ENCODE peak calls at places on chromosomes 6 and 20, in six cellular contexts. T is HCT116, V is H9, S is endothelial cell of umbilical vein, C is Karpas-422, J is neural progenitor cell. K is an unnamed sample.

GRCh38 chr20:37711987-37712961 is 18.4 kb downstream of the CTNNBL1 start:
- DNase-seq in J (peak; percentile 18), C (no peak), S (peak; percentile 15), V (no peak), T (no peak), K (no peak)

GRCh38 chr20:4109587-4109986 is 94.2 kb upstream of the RNF24 start:
- DNase-seq in T (no peak), V (no peak), C (no peak), S (no peak), J (no peak), K (no peak)

GRCh38 chr6:45480697-45481415 is 103.1 kb upstream of the SUPT3H start:
- DNase-seq in C (no peak), J (no peak), T (no peak), S (no peak), V (no peak), K (no peak)

GRCh38 chr20:47451602-47451904 is 50.1 kb upstream of the NCOA3 start:
- DNase-seq in C (no peak), T (no peak), V (no peak), J (no peak), S (no peak), K (no peak)

GRCh38 chr20:34114809-34115208 is 2.8 kb upstream of the EIF2S2 start:
- DNase-seq in V (no peak), S (no peak), J (no peak), T (no peak), C (peak; percentile 34), K (no peak)

GRCh38 chr6:3403244-3404154 is 53.4 kb downstream of the SLC22A23 start:
- DNase-seq in S (peak; percentile 15), C (no peak), J (no peak), T (no peak), V (peak; percentile 43), K (peak; percentile 84)

GRCh38 chr6:52125139-52125538 is 37.7 kb upstream of the PKHD1 start:
- DNase-seq in V (no peak), J (no peak), T (no peak), C (no peak), S (no peak), K (no peak)

GRCh38 chr20:35395728-35396127 is 16.0 kb downstream of the UQCC1 start:
- DNase-seq in S (peak; percentile 48), V (no peak), J (no peak), T (no peak), C (no peak), K (no peak)

GRCh38 chr6:10163159-10163962 is 251.5 kb downstream of the TFAP2A start:
- DNase-seq in V (no peak), S (no peak), C (no peak), J (peak; percentile 21), T (no peak), K (peak; percentile 35)

GRCh38 chr6:15674690-15675386 is 12.0 kb upstream of the DTNBP1 start:
- DNase-seq in V (peak; percentile 42), T (no peak), J (no peak), S (no peak), C (no peak), K (no peak)

GRCh38 chr6:166601956-166602355 is 15.5 kb upstream of the RAMACL start:
- DNase-seq in V (no peak), S (no peak), J (no peak), T (no peak), C (no peak), K (no peak)
- H3K79me2 ChIP-seq in V (peaks cover 6% of the 10 kb centered on the region), S (peaks cover 22% of the 10 kb centered on the region), J (peaks cover 17% of the 10 kb centered on the region), T (no peaks in the 10 kb centered on the region), C (no peaks in the 10 kb centered on the region), K (peaks cover 69% of the 10 kb centered on the region)

GRCh38 chr6:14094721-14095120 is 22.9 kb upstream of the CD83 start:
- DNase-seq in S (no peak), T (no peak), C (no peak), J (no peak), V (no peak), K (no peak)

GRCh38 chr6:14091329-14091978 is 26.1 kb upstream of the CD83 start:
- DNase-seq in T (no peak), J (no peak), S (no peak), V (no peak), C (no peak), K (no peak)

GRCh38 chr6:14092301-14092700 is 25.3 kb upstream of the CD83 start:
- DNase-seq in V (no peak), J (no peak), C (no peak), T (no peak), S (no peak), K (no peak)

GRCh38 chr6:14092861-14093789 is 24.4 kb upstream of the CD83 start:
- DNase-seq in T (no peak), V (no peak), J (no peak), C (no peak), S (no peak), K (no peak)

DNA sequence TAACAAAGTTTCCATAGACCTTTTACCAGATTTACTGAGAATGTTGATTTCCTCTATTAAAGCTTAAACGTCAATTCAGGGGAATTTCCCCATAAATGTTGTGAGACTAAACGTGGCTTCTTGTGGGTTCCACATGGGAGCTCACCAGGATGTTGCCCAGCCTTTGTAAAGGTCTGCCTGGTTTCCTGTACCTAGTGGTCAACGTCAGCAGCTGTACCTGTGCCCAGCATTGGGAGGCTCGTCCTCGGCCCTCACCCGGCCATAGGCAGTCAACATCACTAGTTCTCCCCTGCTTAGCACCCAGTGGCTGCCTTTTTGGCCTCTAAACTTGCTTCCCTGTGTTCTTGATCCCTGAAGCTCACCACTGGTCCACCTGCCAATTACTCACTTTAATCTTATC is 22.1 kb upstream of the CD83 start:
- DNase-seq in T (no peak), S (no peak), C (no peak), V (no peak), J (no peak), K (no peak)
- H2AFZ ChIP-seq in T (no peak overlapping the region), S (no peak overlapping the region), C (no peak overlapping the region), V (no peak overlapping the region), J (no peak overlapping the region), K (no peak overlapping the region)

GRCh38 chr20:24673678-24674570 is 204.5 kb downstream of the SYNDIG1 start:
- DNase-seq in J (no peak), C (no peak), T (no peak), S (no peak), V (no peak), K (no peak)
- H3K4me2 ChIP-seq in J (no peak overlapping the region), C (no peak overlapping the region), T (peak overlapping the region; percentile 61), S (no peak overlapping the region), V (no peak overlapping the region), K (no peak overlapping the region)

DNA sequence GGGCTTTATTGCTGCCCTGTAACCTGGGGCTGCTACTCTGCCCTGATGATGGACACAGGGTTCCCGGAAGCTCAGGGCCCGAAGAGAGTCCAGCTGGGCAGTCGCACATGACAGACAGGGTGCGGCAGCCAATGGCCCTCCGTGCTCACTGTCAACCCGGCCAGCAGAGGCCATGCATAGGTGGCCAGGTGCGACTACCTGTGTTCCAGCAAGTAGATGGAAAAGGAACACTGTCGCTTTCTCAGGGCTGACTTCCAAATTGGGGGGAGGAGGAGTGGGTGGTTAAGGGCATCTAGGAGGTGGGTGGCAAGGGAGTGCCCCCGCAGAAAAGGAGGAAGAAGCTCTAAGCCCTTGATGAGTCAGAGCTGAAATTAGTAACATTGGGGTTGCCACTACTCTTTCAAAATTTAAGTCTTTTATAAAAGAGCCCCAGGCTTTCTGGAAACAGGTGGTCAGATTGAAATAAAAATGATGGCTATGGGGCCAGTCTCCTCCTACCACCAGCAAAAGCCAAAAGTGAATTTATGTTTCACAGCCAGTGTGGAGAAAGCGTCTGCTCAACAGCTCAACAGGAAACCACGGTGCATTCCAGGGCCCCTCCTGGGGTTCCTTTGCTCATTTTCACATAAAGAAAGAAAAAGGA is 2.3 kb upstream of the RAMACL start:
- DNase-seq in J (no peak), S (no peak), C (peak; percentile 74), V (peak; percentile 61), T (no peak), K (no peak)
- H3K79me2 ChIP-seq in J (peaks cover 16% of the 10 kb centered on the region), S (peaks cover 11% of the 10 kb centered on the region), C (no peaks in the 10 kb centered on the region), V (peaks cover 2% of the 10 kb centered on the region), T (no peaks in the 10 kb centered on the region), K (peaks cover 51% of the 10 kb centered on the region)

DNA sequence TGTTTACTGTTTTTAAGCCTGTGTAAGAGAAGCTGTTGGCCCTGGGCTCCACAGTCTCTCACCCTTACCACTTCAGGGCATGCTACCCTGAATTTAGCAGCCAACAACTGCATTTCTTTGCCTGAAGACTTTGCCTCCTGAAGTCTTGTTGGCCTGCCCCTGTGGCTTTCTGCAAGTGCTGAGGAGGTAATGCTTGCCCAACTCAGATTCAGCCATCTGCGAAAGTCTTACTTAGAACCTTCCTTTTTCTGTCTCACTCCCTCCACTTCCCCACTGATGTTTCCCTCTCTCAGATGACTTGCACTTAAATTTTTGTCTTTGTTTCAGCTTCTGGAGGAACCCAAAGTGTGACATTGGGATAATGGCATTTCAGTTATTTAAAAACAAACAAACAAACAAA is 11.8 kb upstream of the IBTK start:
- DNase-seq in V (no peak), C (no peak), S (no peak), T (no peak), J (no peak), K (no peak)
- H2AFZ ChIP-seq in V (no peak overlapping the region), C (no peak overlapping the region), S (no peak overlapping the region), T (no peak overlapping the region), J (no peak overlapping the region), K (no peak overlapping the region)

DNA sequence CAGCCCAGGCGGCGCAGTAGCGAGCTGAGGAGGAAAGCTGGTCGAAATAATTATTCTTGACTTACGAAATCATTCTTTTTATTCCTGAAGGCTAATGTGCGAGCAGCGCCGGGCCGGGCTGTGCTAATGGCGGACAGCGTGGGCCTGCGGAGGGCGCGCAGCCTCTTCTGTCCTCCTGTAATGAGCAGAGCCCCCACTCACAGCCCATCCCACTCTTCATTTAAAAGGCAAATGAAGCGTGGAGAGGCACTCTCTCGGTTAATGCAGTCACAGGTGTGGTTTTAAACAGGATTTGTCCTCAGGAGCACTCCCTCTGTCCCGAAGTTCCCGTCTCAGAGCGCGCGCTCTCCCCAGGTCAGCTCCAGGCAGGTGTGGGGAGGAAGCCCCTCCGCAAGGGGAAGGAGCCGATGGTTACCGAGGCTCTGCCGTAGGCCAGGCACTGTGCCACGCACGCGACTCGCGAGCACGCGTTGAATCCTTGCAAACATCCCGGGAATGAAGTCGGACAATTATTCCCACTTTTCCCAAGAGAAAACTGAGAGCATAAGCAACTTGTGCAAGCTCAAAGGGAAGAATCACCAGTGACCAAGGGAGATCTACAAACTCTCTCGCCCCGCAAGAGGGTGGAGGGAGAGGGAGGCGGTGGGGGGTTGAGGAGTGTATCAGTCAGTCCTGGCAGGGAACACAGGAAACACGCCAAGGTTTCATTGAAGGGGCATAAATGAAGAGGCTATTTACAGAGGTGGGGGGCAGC is 35.5 kb upstream of the ZFAND3 start:
- DNase-seq in V (no peak), T (no peak), C (peak; percentile 45), S (peak; percentile 38), J (peak; percentile 48), K (peak; percentile 41)
- H3K4me2 ChIP-seq in V (peak overlapping the region; percentile 83), T (no peak overlapping the region), C (peak overlapping the region; percentile 61), S (peak overlapping the region; percentile 92), J (peak overlapping the region; percentile 75), K (peak overlapping the region; percentile 87)

GRCh38 chr6:108585921-108586320 is 25.2 kb downstream of the FOXO3 start:
- DNase-seq in J (no peak), S (no peak), T (no peak), C (no peak), V (no peak), K (no peak)
- H3K79me2 ChIP-seq in J (peaks cover 42% of the 10 kb centered on the region), S (peaks cover 7% of the 10 kb centered on the region), T (peaks cover 95% of the 10 kb centered on the region), C (no peaks in the 10 kb centered on the region), V (no peaks in the 10 kb centered on the region), K (peaks cover 93% of the 10 kb centered on the region)

GRCh38 chr6:141443032-141443431 is 689.7 kb upstream of the GJE1 start:
- DNase-seq in T (no peak), S (peak; percentile 71), C (no peak), V (no peak), J (no peak), K (no peak)
- H2AFZ ChIP-seq in T (no peak overlapping the region), S (peak overlapping the region; percentile 84), C (no peak overlapping the region), V (no peak overlapping the region), J (no peak overlapping the region), K (no peak overlapping the region)